ENCODE peak calls at places on chromosomes 13 and 19, in six cellular contexts. L is IMR-90, O is H9, S is neuronal stem cell, U is H1, A is mesendoderm. P is an unnamed sample.

GRCh38 chr13:27450921-27451461 is 627 bp upstream of the MTIF3 start:
- DNase-seq in S (peak), O (no peak), A (peak), L (peak), U (no peak), P (peak)

GRCh38 chr19:45402469-45403070 is 2.3 kb downstream of the PPP1R13L start:
- DNase-seq in L (no peak), U (no peak), A (peak), S (no peak), O (peak), P (peak)

GRCh38 chr13:26380930-26381329 is 127.0 kb downstream of the CDK8 start:
- DNase-seq in S (no peak), U (no peak), L (no peak), O (no peak), A (no peak), P (no peak)

GRCh38 chr19:10104665-10105221 is 1.4 kb upstream of the PPAN start:
- DNase-seq in S (no peak), L (no peak), O (no peak), U (no peak), A (no peak), P (no peak)

GRCh38 chr13:67438465-67438864 is 208.3 kb upstream of the PCDH9 start:
- DNase-seq in A (peak), L (no peak), U (no peak), O (no peak), S (peak), P (no peak)

GRCh38 chr13:59754411-59754810 is 409.3 kb downstream of the DIAPH3 start:
- DNase-seq in L (no peak), U (no peak), A (no peak), S (no peak), O (no peak), P (no peak)

GRCh38 chr13:30696278-30697176 is 38.8 kb upstream of the ALOX5AP start:
- DNase-seq in A (peak), O (peak), L (peak), U (no peak), S (no peak), P (peak)

GRCh38 chr19:10580979-10581631 is 6.0 kb downstream of the AP1M2 start:
- DNase-seq in U (peak), L (peak), A (peak), S (peak), O (peak), P (peak)

GRCh38 chr13:60583911-60584753 is 187.1 kb downstream of the TDRD3 start:
- DNase-seq in S (no peak), O (peak), A (peak), L (peak), U (peak), P (peak)

GRCh38 chr13:60418954-60419353 is 21.9 kb downstream of the TDRD3 start:
- DNase-seq in L (no peak), O (no peak), U (no peak), A (no peak), S (no peak), P (no peak)

GRCh38 chr13:20342326-20342725 is 110.2 kb upstream of the GJB6 start:
- DNase-seq in L (no peak), U (no peak), A (no peak), O (no peak), S (no peak), P (no peak)

GRCh38 chr13:36456577-36456976 is 24.3 kb downstream of the CCNA1 start:
- DNase-seq in U (no peak), S (no peak), O (no peak), L (no peak), A (no peak), P (no peak)

GRCh38 chr19:55385749-55386514 is at the start of gene RPL28:
- DNase-seq in S (peak), A (peak), U (peak), O (peak), L (peak), P (peak)
- H2AK5ac ChIP-seq in S (peak), A (peak), U (peak), O (no peak), L (peak), P (no peak)

DNA sequence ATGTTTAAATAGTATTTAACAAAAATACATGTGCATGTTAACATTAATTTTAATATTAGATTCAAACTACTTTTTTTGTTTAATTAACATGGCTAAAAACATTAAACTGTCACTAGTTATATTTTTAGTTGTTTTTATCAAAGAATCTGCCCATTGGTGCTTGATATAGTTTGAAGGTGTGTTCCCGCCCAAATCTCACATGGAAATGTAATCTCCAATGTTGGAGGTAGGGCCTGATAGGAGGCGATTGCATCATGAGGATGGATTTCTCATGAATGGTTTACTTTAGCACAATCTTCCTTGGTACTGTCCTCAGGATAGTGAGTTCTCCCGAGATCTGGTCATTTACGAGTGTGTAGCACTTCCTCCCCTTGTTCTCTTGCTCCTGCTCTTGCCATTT is 2459.4 kb downstream of the PCDH9 start:
- DNase-seq in O (no peak), S (no peak), A (no peak), U (no peak), L (no peak), P (no peak)
- H3K23ac ChIP-seq in O (no peak), S (no peak), A (no peak), U (no peak), L (no peak), P (no peak)

DNA sequence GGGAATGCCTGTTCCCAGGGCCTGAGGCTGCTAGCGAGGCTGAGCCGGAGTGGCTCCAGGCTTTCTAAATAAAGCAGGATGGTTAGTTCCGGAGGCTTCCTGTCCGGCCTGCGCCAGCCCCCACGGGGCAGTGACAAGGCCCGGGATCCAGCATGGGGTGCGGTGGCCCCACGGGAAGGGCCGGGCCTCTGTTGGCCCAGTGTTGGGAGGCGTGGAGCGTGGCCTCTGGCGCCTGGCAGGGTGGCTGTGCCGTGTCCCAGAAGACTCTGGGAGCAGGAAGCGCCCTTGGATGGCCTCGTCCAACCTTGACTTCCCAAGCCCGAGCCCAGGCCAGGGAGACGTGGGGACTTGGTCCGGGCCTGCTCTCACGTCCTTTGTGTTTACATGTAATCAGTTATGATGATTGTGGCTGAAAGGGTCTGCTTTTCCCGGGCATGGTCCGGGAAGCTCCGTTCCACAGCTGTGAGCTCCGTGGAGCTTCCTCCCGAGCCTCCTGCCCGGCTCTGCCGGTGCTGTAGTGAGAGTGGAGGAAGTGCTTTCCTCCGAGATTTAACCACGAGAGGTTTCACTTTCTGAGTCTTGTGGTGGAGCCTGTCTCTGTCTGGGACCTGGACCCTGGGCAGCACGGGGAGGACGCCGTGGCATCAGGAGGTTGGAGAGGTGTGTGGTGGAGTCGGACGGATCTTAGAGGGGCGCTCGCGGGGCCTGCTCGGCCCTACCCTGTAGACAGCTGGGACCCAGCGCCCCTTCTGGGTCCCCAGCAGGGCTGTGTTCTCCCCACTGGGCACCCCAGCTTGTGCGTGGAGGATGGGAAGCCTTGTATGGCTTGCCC is 4.6 kb downstream of the GNA11 start:
- DNase-seq in O (no peak), A (no peak), U (no peak), S (no peak), L (peak), P (peak)
- H3K4ac ChIP-seq in O (no peak), A (no peak), U (no peak), S (no peak), L (peak), P (peak)

GRCh38 chr19:1113278-1113985 is 9.6 kb downstream of the GPX4 start:
- DNase-seq in U (peak), S (peak), A (peak), O (peak), L (peak), P (peak)
- H2AK5ac ChIP-seq in U (no peak), S (peak), A (no peak), O (no peak), L (peak), P (peak)

GRCh38 chr13:22189176-22190048 is 518.5 kb downstream of the FGF9 start:
- DNase-seq in L (no peak), S (no peak), A (no peak), O (no peak), U (no peak), P (no peak)
- H3K23ac ChIP-seq in L (no peak), S (no peak), A (no peak), O (no peak), U (no peak), P (no peak)

GRCh38 chr13:101453784-101454201 is 1.3 kb downstream of the ITGBL1 start:
- DNase-seq in O (peak), S (no peak), L (no peak), A (no peak), U (no peak), P (no peak)
- H3K4ac ChIP-seq in O (no peak), S (no peak), L (peak), A (no peak), U (no peak), P (peak)

GRCh38 chr19:53624776-53625540 is 6.8 kb upstream of the DPRX start:
- DNase-seq in A (peak), L (no peak), O (no peak), S (no peak), U (no peak), P (no peak)

GRCh38 chr19:53631949-53632407 is at the start of gene DPRX:
- DNase-seq in S (no peak), O (no peak), A (no peak), L (no peak), U (no peak), P (no peak)

GRCh38 chr19:53621885-53622710 is 9.7 kb upstream of the DPRX start:
- DNase-seq in A (peak), L (no peak), U (no peak), S (no peak), O (no peak), P (no peak)

DNA sequence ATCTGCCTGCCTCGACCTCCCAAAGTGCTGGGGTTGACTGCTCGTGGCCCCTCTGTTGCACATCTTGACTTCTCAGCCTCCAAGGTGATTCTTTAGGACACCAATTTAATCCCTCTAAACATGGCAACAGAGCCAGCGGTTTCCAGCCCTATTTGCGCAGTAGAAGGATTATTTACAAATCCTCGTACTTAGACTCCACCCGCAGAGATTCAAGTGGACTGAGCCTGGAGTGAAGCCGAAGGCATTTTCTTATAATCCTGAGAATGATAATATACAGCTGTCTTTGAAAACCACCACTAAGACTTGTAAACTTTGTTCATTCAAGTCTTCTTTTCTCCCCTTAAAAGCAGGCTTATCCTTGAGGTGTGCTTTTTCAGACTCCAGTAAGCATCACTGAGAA is 4.9 kb upstream of the DPRX start:
- DNase-seq in U (no peak), L (no peak), A (no peak), O (no peak), S (no peak), P (no peak)
- H2AK5ac ChIP-seq in U (no peak), L (no peak), A (no peak), O (no peak), S (no peak), P (no peak)

DNA sequence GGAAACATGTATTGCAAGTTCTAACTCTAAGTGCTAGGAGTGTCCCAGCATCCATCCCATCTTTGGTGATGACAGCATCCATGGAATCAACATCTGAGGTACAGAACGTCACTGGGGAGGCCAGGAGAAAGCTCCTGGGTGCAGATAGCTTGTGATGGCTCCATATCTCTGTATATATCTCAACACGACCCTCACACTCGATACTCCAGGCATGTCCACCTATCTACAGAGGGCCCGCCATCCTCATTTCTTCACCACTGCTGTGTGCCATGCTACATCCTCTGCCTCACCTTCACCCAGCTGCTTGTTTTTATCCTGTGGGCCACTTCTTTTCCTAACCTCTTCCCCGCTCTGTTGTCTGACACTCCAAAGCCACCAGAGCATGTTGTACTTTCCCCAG is 100.4 kb upstream of the SERP2 start:
- DNase-seq in A (no peak), L (no peak), O (no peak), S (no peak), U (no peak), P (no peak)
- H3K23ac ChIP-seq in A (no peak), L (no peak), O (no peak), S (no peak), U (no peak), P (no peak)

DNA sequence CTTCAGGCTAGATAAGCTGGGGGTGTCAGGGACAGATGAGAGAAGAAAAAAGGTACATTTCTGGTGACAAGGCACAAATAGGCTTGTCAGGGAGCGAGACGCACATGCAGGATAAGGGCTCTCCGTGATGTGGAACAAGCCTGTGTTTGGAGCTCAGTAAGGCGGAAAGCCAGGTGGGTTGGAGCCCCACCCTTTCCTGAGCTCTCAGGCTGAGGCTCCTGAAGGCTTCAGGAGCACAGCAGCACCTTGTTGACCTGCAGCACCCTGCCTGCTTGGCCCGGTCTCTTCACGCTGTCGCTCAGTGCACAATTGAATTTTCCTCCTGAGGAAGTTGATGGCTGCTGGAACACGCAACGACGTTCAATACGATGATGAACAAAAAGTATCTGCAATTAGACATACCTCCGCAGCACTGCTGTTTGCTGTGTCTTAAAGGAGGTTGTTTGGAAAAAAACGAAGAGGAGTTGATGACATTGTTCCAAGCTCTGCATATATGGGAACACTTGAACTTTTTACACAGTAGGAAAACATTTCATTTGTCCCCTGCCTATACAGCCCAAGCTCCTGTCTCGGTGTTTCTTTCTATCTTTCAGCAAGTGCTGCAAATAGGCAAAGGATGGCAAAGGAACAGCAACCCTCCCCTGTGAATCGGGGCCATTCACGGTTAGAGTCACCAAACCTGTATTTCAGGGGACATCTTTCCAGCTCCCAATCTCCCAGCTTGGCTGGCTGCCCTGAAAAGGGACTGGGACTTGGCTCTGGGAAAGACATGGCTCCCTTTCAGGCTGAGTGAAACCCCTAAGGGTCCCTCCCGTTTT is 29.5 kb downstream of the SERP2 start:
- DNase-seq in U (no peak), A (no peak), L (no peak), S (no peak), O (no peak), P (no peak)
- H3K4ac ChIP-seq in U (peak), A (no peak), L (no peak), S (no peak), O (no peak), P (no peak)